ENCODE peak calls at places on chromosomes 1 and 21, in ten cellular contexts. One of them, this sample, is unnamed.

GRCh38 chr1:153506831-153507413 is 28.9 kb downstream of the S100A6 start:
- DNase-seq in MM.1S: no peak
- DNase-seq in kidney: peak; percentile 93
- DNase-seq in body of pancreas: peak; percentile 48
- DNase-seq in right atrium auricular region: peak; percentile 96
- DNase-seq in GM13977: no peak
- DNase-seq in upper lobe of right lung: peak; percentile 73
- DNase-seq in brain microvascular endothelial cell: peak; percentile 77
- DNase-seq in mammary epithelial cell: peak; percentile 74
- DNase-seq in endothelial cell: no peak
- DNase-seq in this sample: peak; percentile 47

GRCh38 chr1:160061376-160062100 is 8.4 kb downstream of the KCNJ10 start:
- DNase-seq in MM.1S: no peak
- DNase-seq in kidney: peak; percentile 71
- DNase-seq in body of pancreas: no peak
- DNase-seq in right atrium auricular region: no peak
- DNase-seq in GM13977: peak; percentile 7
- DNase-seq in upper lobe of right lung: peak; percentile 57
- DNase-seq in brain microvascular endothelial cell: no peak
- DNase-seq in mammary epithelial cell: peak; percentile 48
- DNase-seq in endothelial cell: no peak
- DNase-seq in this sample: no peak

GRCh38 chr1:84217239-84217638 is 73.2 kb downstream of the PRKACB start:
- DNase-seq in MM.1S: no peak
- DNase-seq in kidney: no peak
- DNase-seq in body of pancreas: no peak
- DNase-seq in right atrium auricular region: no peak
- DNase-seq in GM13977: no peak
- DNase-seq in upper lobe of right lung: no peak
- DNase-seq in brain microvascular endothelial cell: no peak
- DNase-seq in mammary epithelial cell: no peak
- DNase-seq in endothelial cell: no peak
- DNase-seq in this sample: no peak

GRCh38 chr21:35614412-35614901 is 445.9 kb downstream of the SETD4 start:
- DNase-seq in MM.1S: no peak
- DNase-seq in kidney: no peak
- DNase-seq in body of pancreas: no peak
- DNase-seq in right atrium auricular region: no peak
- DNase-seq in GM13977: no peak
- DNase-seq in upper lobe of right lung: no peak
- DNase-seq in brain microvascular endothelial cell: peak; percentile 55
- DNase-seq in mammary epithelial cell: peak; percentile 94
- DNase-seq in endothelial cell: no peak
- DNase-seq in this sample: no peak

GRCh38 chr1:116375165-116375883 is 2.3 kb downstream of the ATP1A1 start:
- DNase-seq in MM.1S: no peak
- DNase-seq in kidney: no peak
- DNase-seq in body of pancreas: no peak
- DNase-seq in right atrium auricular region: no peak
- DNase-seq in GM13977: no peak
- DNase-seq in upper lobe of right lung: no peak
- DNase-seq in brain microvascular endothelial cell: no peak
- DNase-seq in mammary epithelial cell: peak; percentile 37
- DNase-seq in endothelial cell: no peak
- DNase-seq in this sample: no peak

GRCh38 chr21:34126269-34126668 is 52.9 kb downstream of the MRPS6 start:
- DNase-seq in MM.1S: no peak
- DNase-seq in kidney: no peak
- DNase-seq in body of pancreas: no peak
- DNase-seq in right atrium auricular region: no peak
- DNase-seq in GM13977: no peak
- DNase-seq in upper lobe of right lung: no peak
- DNase-seq in brain microvascular endothelial cell: no peak
- DNase-seq in mammary epithelial cell: peak; percentile 81
- DNase-seq in endothelial cell: no peak
- DNase-seq in this sample: no peak

GRCh38 chr1:153533689-153534201 is 2.0 kb downstream of the S100A6 start:
- DNase-seq in MM.1S: no peak
- DNase-seq in kidney: peak; percentile 80
- DNase-seq in body of pancreas: no peak
- DNase-seq in right atrium auricular region: peak; percentile 88
- DNase-seq in GM13977: no peak
- DNase-seq in upper lobe of right lung: peak; percentile 70
- DNase-seq in brain microvascular endothelial cell: peak; percentile 89
- DNase-seq in mammary epithelial cell: peak; percentile 94
- DNase-seq in endothelial cell: no peak
- DNase-seq in this sample: peak; percentile 76

GRCh38 chr1:93681549-93682412 is at the start of gene BCAR3:
- DNase-seq in MM.1S: no peak
- DNase-seq in kidney: peak; percentile 90
- DNase-seq in body of pancreas: peak; percentile 48
- DNase-seq in right atrium auricular region: peak; percentile 83
- DNase-seq in GM13977: peak; percentile 83
- DNase-seq in upper lobe of right lung: peak; percentile 90
- DNase-seq in brain microvascular endothelial cell: peak; percentile 47
- DNase-seq in mammary epithelial cell: peak; percentile 83
- DNase-seq in endothelial cell: peak; percentile 71
- DNase-seq in this sample: peak; percentile 82

GRCh38 chr1:115074839-115075534 is 14.3 kb downstream of the TSPAN2 start:
- DNase-seq in MM.1S: no peak
- DNase-seq in kidney: no peak
- DNase-seq in body of pancreas: no peak
- DNase-seq in right atrium auricular region: no peak
- DNase-seq in GM13977: no peak
- DNase-seq in upper lobe of right lung: no peak
- DNase-seq in brain microvascular endothelial cell: no peak
- DNase-seq in mammary epithelial cell: no peak
- DNase-seq in endothelial cell: no peak
- DNase-seq in this sample: no peak

GRCh38 chr1:53075761-53076163 is 13.7 kb downstream of the PODN start:
- DNase-seq in MM.1S: no peak
- DNase-seq in kidney: peak; percentile 56
- DNase-seq in body of pancreas: no peak
- DNase-seq in right atrium auricular region: no peak
- DNase-seq in GM13977: no peak
- DNase-seq in upper lobe of right lung: peak; percentile 60
- DNase-seq in brain microvascular endothelial cell: no peak
- DNase-seq in mammary epithelial cell: no peak
- DNase-seq in endothelial cell: no peak
- DNase-seq in this sample: no peak

GRCh38 chr1:22318279-22318983 is 133.2 kb upstream of the ZBTB40 start:
- DNase-seq in MM.1S: no peak
- DNase-seq in kidney: peak; percentile 55
- DNase-seq in body of pancreas: no peak
- DNase-seq in right atrium auricular region: no peak
- DNase-seq in GM13977: no peak
- DNase-seq in upper lobe of right lung: no peak
- DNase-seq in brain microvascular endothelial cell: no peak
- DNase-seq in mammary epithelial cell: no peak
- DNase-seq in endothelial cell: peak; percentile 32
- DNase-seq in this sample: no peak

GRCh38 chr1:242240061-242240460 is 241.2 kb upstream of the MAP1LC3C start:
- DNase-seq in MM.1S: no peak
- DNase-seq in kidney: no peak
- DNase-seq in body of pancreas: peak; percentile 32
- DNase-seq in right atrium auricular region: no peak
- DNase-seq in GM13977: no peak
- DNase-seq in upper lobe of right lung: no peak
- DNase-seq in brain microvascular endothelial cell: no peak
- DNase-seq in mammary epithelial cell: no peak
- DNase-seq in endothelial cell: no peak
- DNase-seq in this sample: peak; percentile 82

GRCh38 chr1:38028671-38029070 is 16.1 kb downstream of the UTP11 start:
- DNase-seq in MM.1S: peak; percentile 27
- DNase-seq in kidney: no peak
- DNase-seq in body of pancreas: no peak
- DNase-seq in right atrium auricular region: no peak
- DNase-seq in GM13977: peak; percentile 31
- DNase-seq in upper lobe of right lung: no peak
- DNase-seq in brain microvascular endothelial cell: no peak
- DNase-seq in mammary epithelial cell: no peak
- DNase-seq in endothelial cell: no peak
- DNase-seq in this sample: no peak
- TF ChIP-seq CTCF in MM.1S: peak; percentile 23
- TF ChIP-seq CTCF in kidney: no peak
- TF ChIP-seq CTCF in body of pancreas: no peak
- TF ChIP-seq CTCF in right atrium auricular region: no peak
- TF ChIP-seq CTCF in GM13977: peak; percentile 24
- TF ChIP-seq CTCF in upper lobe of right lung: no peak
- TF ChIP-seq CTCF in brain microvascular endothelial cell: peak; percentile 23
- TF ChIP-seq CTCF in mammary epithelial cell: peak; percentile 10
- TF ChIP-seq CTCF in endothelial cell: no peak
- TF ChIP-seq CTCF in this sample: peak; percentile 24

DNA sequence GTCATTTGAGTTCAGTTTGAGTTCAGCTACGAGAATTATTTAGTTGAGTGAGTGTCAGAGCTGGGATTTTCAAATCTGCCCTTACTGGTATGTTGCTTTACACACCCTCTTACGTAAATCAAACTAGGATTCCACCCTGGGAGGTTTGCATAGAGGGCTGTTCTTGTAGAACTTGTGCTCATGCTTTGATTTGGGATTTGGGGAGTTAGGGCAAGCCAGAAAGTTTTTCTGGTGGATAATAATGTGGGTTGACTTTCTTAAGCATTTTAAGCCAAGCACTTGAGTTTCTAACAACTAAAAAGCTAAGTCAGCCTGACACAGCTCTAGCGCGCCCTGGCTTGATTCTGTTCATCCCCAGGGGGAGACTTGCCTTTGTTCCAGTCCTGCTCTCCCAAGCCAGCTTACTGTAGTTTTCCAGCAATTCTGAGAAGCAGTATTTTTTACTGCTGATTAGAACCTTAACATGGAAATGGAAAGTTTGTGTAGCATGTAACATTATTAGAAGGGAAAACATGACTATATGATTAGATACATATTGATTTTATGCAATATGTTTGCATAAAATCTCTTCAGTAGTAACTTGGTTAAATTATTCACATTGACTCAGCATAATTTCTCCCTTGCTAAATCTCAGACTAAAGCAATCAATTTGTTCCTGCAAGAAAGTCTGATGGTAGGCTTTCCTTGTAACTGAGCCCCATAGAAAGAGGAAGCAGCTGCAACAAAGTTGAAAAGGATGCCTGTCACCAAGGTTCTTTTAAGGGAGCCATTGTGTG is 11.1 kb upstream of the PGD start:
- DNase-seq in MM.1S: peak; percentile 11
- DNase-seq in kidney: no peak
- DNase-seq in body of pancreas: no peak
- DNase-seq in right atrium auricular region: peak; percentile 68
- DNase-seq in GM13977: no peak
- DNase-seq in upper lobe of right lung: no peak
- DNase-seq in brain microvascular endothelial cell: peak; percentile 31
- DNase-seq in mammary epithelial cell: peak; percentile 41
- DNase-seq in endothelial cell: no peak
- DNase-seq in this sample: peak; percentile 6
- TF ChIP-seq CTCF in MM.1S: no peak
- TF ChIP-seq CTCF in kidney: no peak
- TF ChIP-seq CTCF in body of pancreas: no peak
- TF ChIP-seq CTCF in right atrium auricular region: no peak
- TF ChIP-seq CTCF in GM13977: no peak
- TF ChIP-seq CTCF in upper lobe of right lung: no peak
- TF ChIP-seq CTCF in brain microvascular endothelial cell: peak; percentile 44
- TF ChIP-seq CTCF in mammary epithelial cell: peak; percentile 5
- TF ChIP-seq CTCF in endothelial cell: no peak
- TF ChIP-seq CTCF in this sample: no peak

DNA sequence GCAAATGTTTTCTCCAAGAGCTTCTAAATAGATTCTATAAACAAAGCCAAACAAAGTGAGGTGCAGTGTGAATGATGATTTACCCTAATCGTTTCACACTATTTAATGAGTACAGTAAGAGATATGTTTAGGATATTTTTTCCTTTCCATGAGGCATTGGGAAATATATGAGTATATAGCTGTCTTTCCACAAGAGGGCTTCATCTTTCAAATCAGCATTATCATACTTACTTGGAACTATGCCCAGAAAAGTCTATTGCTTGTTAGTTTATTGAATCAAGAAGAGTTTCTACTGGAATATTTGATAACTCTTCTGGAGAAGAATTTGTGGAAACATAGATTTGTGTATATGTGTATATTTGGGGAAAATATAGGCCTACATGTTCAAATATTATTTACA is 277.1 kb upstream of the BRINP3 start:
- DNase-seq in MM.1S: no peak
- DNase-seq in kidney: no peak
- DNase-seq in body of pancreas: no peak
- DNase-seq in right atrium auricular region: no peak
- DNase-seq in GM13977: no peak
- DNase-seq in upper lobe of right lung: no peak
- DNase-seq in brain microvascular endothelial cell: no peak
- DNase-seq in mammary epithelial cell: peak; percentile 9
- DNase-seq in endothelial cell: no peak
- DNase-seq in this sample: no peak
- TF ChIP-seq CTCF in MM.1S: no peak
- TF ChIP-seq CTCF in kidney: no peak
- TF ChIP-seq CTCF in body of pancreas: no peak
- TF ChIP-seq CTCF in right atrium auricular region: no peak
- TF ChIP-seq CTCF in GM13977: no peak
- TF ChIP-seq CTCF in upper lobe of right lung: no peak
- TF ChIP-seq CTCF in brain microvascular endothelial cell: no peak
- TF ChIP-seq CTCF in mammary epithelial cell: peak; percentile 33
- TF ChIP-seq CTCF in endothelial cell: no peak
- TF ChIP-seq CTCF in this sample: peak; percentile 29

GRCh38 chr1:23957096-23957495 is 2.5 kb upstream of the PNRC2 start:
- DNase-seq in MM.1S: no peak
- DNase-seq in kidney: no peak
- DNase-seq in body of pancreas: peak; percentile 73
- DNase-seq in right atrium auricular region: no peak
- DNase-seq in GM13977: peak; percentile 4
- DNase-seq in upper lobe of right lung: no peak
- DNase-seq in brain microvascular endothelial cell: no peak
- DNase-seq in mammary epithelial cell: peak; percentile 64
- DNase-seq in endothelial cell: no peak
- DNase-seq in this sample: peak; percentile 45

GRCh38 chr1:23960291-23960718 is 677 bp downstream of the PNRC2 start:
- DNase-seq in MM.1S: no peak
- DNase-seq in kidney: no peak
- DNase-seq in body of pancreas: no peak
- DNase-seq in right atrium auricular region: no peak
- DNase-seq in GM13977: peak; percentile 5
- DNase-seq in upper lobe of right lung: no peak
- DNase-seq in brain microvascular endothelial cell: no peak
- DNase-seq in mammary epithelial cell: no peak
- DNase-seq in endothelial cell: no peak
- DNase-seq in this sample: no peak

GRCh38 chr1:23959461-23960290 is at the start of gene PNRC2:
- DNase-seq in MM.1S: peak; percentile 96
- DNase-seq in kidney: peak; percentile 99
- DNase-seq in body of pancreas: peak; percentile 96
- DNase-seq in right atrium auricular region: peak; percentile 99
- DNase-seq in GM13977: peak; percentile 98
- DNase-seq in upper lobe of right lung: peak; percentile 98
- DNase-seq in brain microvascular endothelial cell: peak; percentile 95
- DNase-seq in mammary epithelial cell: peak; percentile 96
- DNase-seq in endothelial cell: peak; percentile 97
- DNase-seq in this sample: peak; percentile 95

GRCh38 chr1:23963617-23964234 is 4.1 kb downstream of the PNRC2 start:
- DNase-seq in MM.1S: no peak
- DNase-seq in kidney: no peak
- DNase-seq in body of pancreas: no peak
- DNase-seq in right atrium auricular region: no peak
- DNase-seq in GM13977: no peak
- DNase-seq in upper lobe of right lung: no peak
- DNase-seq in brain microvascular endothelial cell: no peak
- DNase-seq in mammary epithelial cell: no peak
- DNase-seq in endothelial cell: no peak
- DNase-seq in this sample: no peak

GRCh38 chr1:23958810-23959460 is 693 bp upstream of the PNRC2 start:
- DNase-seq in MM.1S: peak; percentile 98
- DNase-seq in kidney: peak; percentile 94
- DNase-seq in body of pancreas: peak; percentile 71
- DNase-seq in right atrium auricular region: peak; percentile 93
- DNase-seq in GM13977: peak; percentile 91
- DNase-seq in upper lobe of right lung: peak; percentile 94
- DNase-seq in brain microvascular endothelial cell: peak; percentile 90
- DNase-seq in mammary epithelial cell: peak; percentile 88
- DNase-seq in endothelial cell: peak; percentile 71
- DNase-seq in this sample: peak; percentile 66
- TF ChIP-seq CTCF in MM.1S: peak; percentile 39
- TF ChIP-seq CTCF in kidney: peak; percentile 42
- TF ChIP-seq CTCF in body of pancreas: no peak
- TF ChIP-seq CTCF in right atrium auricular region: peak; percentile 69
- TF ChIP-seq CTCF in GM13977: peak; percentile 60
- TF ChIP-seq CTCF in upper lobe of right lung: peak; percentile 50
- TF ChIP-seq CTCF in brain microvascular endothelial cell: peak; percentile 63
- TF ChIP-seq CTCF in mammary epithelial cell: peak; percentile 44
- TF ChIP-seq CTCF in endothelial cell: no peak
- TF ChIP-seq CTCF in this sample: no peak